ENCODE peak calls at places on chromosomes 2 and 18, in ten cellular contexts. F is cardiac muscle cell; N is mammary epithelial cell; O is IMR-90; B is uterus; A is pancreas; M is naive thymus-derived CD4-positive, alpha-beta T cell; H is psoas muscle; X is adrenal gland; S is ovary. P is an unnamed sample.

GRCh38 chr18:41624461-41624860 is 330.6 kb upstream of the PIK3C3 start:
- DNase-seq in N (peak; percentile 45), X (no peak), S (no peak), B (no peak), O (no peak), A (no peak), M (no peak), H (no peak), F (no peak), P (no peak)

GRCh38 chr2:101644842-101645383 is 52.6 kb upstream of the MAP4K4 start:
- DNase-seq in S (no peak), B (no peak), A (no peak), O (no peak), F (no peak), H (no peak), N (peak; percentile 3), M (no peak), X (no peak), P (no peak)

GRCh38 chr2:10717630-10718029 is 3.8 kb upstream of the ATP6V1C2 start:
- DNase-seq in S (no peak), B (no peak), X (peak; percentile 27), M (no peak), F (peak; percentile 65), N (peak; percentile 85), H (no peak), A (no peak), O (peak; percentile 61), P (no peak)

GRCh38 chr2:96537734-96538486 is 1.4 kb downstream of the ARID5A start:
- DNase-seq in F (no peak), N (no peak), O (no peak), M (peak; percentile 79), H (peak; percentile 64), S (no peak), A (no peak), B (no peak), X (peak; percentile 21), P (peak; percentile 81)

GRCh38 chr18:48715651-48716354 is 177.0 kb downstream of the CTIF start:
- DNase-seq in O (no peak), S (no peak), M (no peak), F (peak; percentile 7), A (no peak), X (peak; percentile 31), N (no peak), B (no peak), H (peak; percentile 58), P (no peak)

GRCh38 chr18:67417864-67418523 is 98.5 kb downstream of the DSEL start:
- DNase-seq in B (no peak), N (peak; percentile 14), A (no peak), M (peak; percentile 16), F (peak; percentile 61), H (no peak), X (peak; percentile 58), S (peak; percentile 12), O (peak; percentile 57), P (peak; percentile 33)

GRCh38 chr18:62165583-62165982 is 21.3 kb downstream of the PIGN start:
- DNase-seq in B (no peak), O (no peak), A (no peak), F (no peak), N (no peak), H (no peak), M (no peak), X (no peak), S (no peak), P (no peak)

GRCh38 chr2:242085941-242086621 is 216.6 kb downstream of the RTP5 start:
- DNase-seq in O (peak; percentile 1), M (no peak), N (no peak), S (no peak), X (peak; percentile 33), F (peak; percentile 62), A (no peak), B (no peak), H (no peak), P (no peak)

GRCh38 chr2:156430978-156431358 is 5.2 kb upstream of the GPD2 start:
- DNase-seq in N (peak; percentile 57), S (no peak), B (no peak), X (no peak), M (no peak), H (no peak), F (peak; percentile 50), A (no peak), O (peak; percentile 73), P (no peak)

GRCh38 chr2:154588838-154589237 is 109.7 kb upstream of the KCNJ3 start:
- DNase-seq in H (no peak), A (no peak), B (no peak), S (no peak), M (no peak), N (no peak), X (no peak), F (no peak), O (no peak), P (no peak)

GRCh38 chr2:134788417-134788816 is 50.0 kb upstream of the ACMSD start:
- DNase-seq in O (no peak), F (no peak), H (no peak), S (no peak), M (no peak), B (no peak), N (no peak), A (no peak), X (no peak), P (no peak)

GRCh38 chr2:237459741-237460174 is 27.3 kb upstream of the MLPH start:
- DNase-seq in X (no peak), F (peak; percentile 60), M (no peak), N (peak; percentile 92), S (no peak), O (peak; percentile 82), H (no peak), A (no peak), B (no peak), P (no peak)

GRCh38 chr18:6629635-6630140 is 99.8 kb upstream of the ARHGAP28 start:
- DNase-seq in F (peak; percentile 78), M (no peak), X (no peak), O (peak; percentile 88), N (peak; percentile 73), S (no peak), B (no peak), A (no peak), H (no peak), P (no peak)

GRCh38 chr18:40365526-40365925 is 1589.5 kb upstream of the PIK3C3 start:
- DNase-seq in M (no peak), O (no peak), H (no peak), B (no peak), N (no peak), A (no peak), F (no peak), X (no peak), S (no peak), P (no peak)

GRCh38 chr2:21787931-21788330 is 664.2 kb downstream of the TDRD15 start:
- DNase-seq in B (no peak), S (no peak), A (no peak), N (no peak), F (no peak), O (peak; percentile 79), H (no peak), M (no peak), X (no peak), P (no peak)

GRCh38 chr2:157627594-157628281 is 926 bp downstream of the ACVR1C start:
- DNase-seq in N (no peak), F (peak; percentile 6), M (peak; percentile 31), H (no peak), B (no peak), A (peak; percentile 68), O (peak; percentile 3), S (peak; percentile 24), X (no peak), P (peak; percentile 7)

DNA sequence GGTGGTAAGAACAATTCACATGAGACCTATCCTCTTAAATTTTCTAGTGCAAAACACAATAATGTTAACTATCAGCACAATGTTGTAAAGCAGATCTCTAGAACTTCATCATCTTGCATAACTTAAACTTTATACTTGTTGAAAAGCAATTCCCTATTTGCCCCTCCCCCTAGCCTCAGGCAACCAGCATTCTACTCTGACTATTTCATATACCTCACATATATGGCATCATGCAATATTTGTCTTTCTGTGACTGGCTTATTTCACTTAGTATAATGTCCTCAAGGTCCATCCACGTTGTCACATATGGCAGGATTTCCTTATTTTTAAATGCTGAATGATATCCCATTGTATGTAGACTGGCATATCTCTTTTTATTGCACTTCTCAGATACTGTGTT is 86.5 kb downstream of the STRADB start:
- DNase-seq in A (no peak), O (no peak), S (no peak), F (no peak), B (no peak), N (no peak), X (no peak), M (no peak), H (no peak), P (no peak)
- H3K9me3 ChIP-seq in A (no peaks in the 10 kb centered on the region), O (peaks cover 7% of the 10 kb centered on the region), S (no peaks in the 10 kb centered on the region), F (no peaks in the 10 kb centered on the region), B (no peaks in the 10 kb centered on the region), N (peaks cover 7% of the 10 kb centered on the region), X (no peaks in the 10 kb centered on the region), M (peaks cover 6% of the 10 kb centered on the region), H (no peaks in the 10 kb centered on the region), P (peaks cover 4% of the 10 kb centered on the region)

GRCh38 chr2:43047187-43047780 is 179.1 kb downstream of the ZFP36L2 start:
- DNase-seq in S (no peak), N (no peak), O (no peak), H (peak; percentile 48), B (peak; percentile 22), X (peak; percentile 90), A (no peak), F (no peak), M (no peak), P (no peak)
- H3K4me3 ChIP-seq in S (no peak overlapping the region), N (no peak overlapping the region), O (no peak overlapping the region), H (no peak overlapping the region), B (no peak overlapping the region), X (no peak overlapping the region), A (no peak overlapping the region), F (no peak overlapping the region), M (no peak overlapping the region), P (no peak overlapping the region)

DNA sequence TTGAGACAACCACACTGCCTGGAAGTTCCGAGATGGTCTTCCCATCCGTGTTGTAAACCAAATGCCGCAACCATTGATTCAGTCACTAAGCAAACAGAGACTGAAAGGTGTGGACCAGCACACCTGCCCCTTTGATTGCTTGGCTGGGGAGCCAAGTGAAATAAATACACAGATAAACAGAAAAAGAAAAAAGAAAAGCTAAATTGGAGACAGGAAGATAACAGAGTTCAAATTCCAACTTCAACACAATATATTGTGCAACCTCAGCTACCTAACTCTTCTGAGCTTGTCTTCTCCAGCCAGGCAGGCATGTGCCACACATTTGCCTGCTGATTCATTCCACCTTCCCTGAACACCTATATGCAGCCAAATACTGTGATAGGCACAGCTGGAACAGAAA is 110.9 kb downstream of the PID1 start:
- DNase-seq in S (no peak), H (no peak), X (no peak), M (no peak), O (no peak), N (no peak), F (no peak), A (no peak), B (no peak), P (no peak)
- H3K9me3 ChIP-seq in S (no peaks in the 10 kb centered on the region), H (no peaks in the 10 kb centered on the region), X (no peaks in the 10 kb centered on the region), M (no peaks in the 10 kb centered on the region), O (peaks cover 9% of the 10 kb centered on the region), N (no peaks in the 10 kb centered on the region), F (no peaks in the 10 kb centered on the region), A (no peaks in the 10 kb centered on the region), B (no peaks in the 10 kb centered on the region), P (no peaks in the 10 kb centered on the region)

DNA sequence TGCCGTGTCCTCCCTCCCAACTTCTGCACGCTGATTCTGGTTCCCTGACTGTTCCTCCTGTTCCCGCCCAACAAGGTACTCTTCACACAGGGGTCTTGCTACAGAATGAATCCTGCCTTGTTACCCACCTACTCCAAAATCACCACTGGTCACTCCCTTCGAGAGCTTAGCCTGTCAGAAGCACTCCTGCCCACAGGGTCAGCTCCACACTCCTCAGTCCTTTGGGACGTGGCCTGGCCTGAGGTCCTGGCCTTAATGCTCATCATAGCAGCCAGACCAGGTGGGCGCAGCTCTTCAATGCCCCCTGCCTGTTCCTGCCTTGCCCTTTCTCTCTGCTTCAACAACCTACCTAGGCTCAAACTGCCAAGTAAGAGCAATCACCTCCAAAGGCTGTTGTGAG is 27.8 kb upstream of the ID2 start:
- DNase-seq in F (no peak), M (no peak), S (no peak), H (no peak), X (no peak), O (no peak), B (no peak), N (no peak), A (no peak), P (no peak)
- H3K4me3 ChIP-seq in F (no peak overlapping the region), M (no peak overlapping the region), S (no peak overlapping the region), H (no peak overlapping the region), X (no peak overlapping the region), O (no peak overlapping the region), B (no peak overlapping the region), N (no peak overlapping the region), A (no peak overlapping the region), P (no peak overlapping the region)

P was measured in CD8-positive, alpha-beta memory T cell.